ENCODE peak calls at places on chromosome 20, in six cellular contexts. V is HTR-8/SVneo; C is HT-29; M is activated CD4-positive, alpha-beta T cell treated with anti-CD3 and anti-CD28 coated beads for 48 hours; W is stimulated activated CD4-positive, alpha-beta T cell treated with anti-CD3 and anti-CD28 coated beads, Interleukin-2, amount 100 ng/mL, for 24 hours; S is GM04503. J is an unnamed sample.
A peak's percentile ranks its signal among the peaks of the same experiment; 100 is the strongest.

GRCh38 chr20:48931527-48932374 is 10.2 kb downstream of the ARFGEF2 start:
- DNase-seq in C (no peak), M (no peak), W (no peak), V (no peak), S (no peak), J (no peak)

GRCh38 chr20:60408435-60408834 is 450.2 kb downstream of the CDH26 start:
- DNase-seq in C (no peak), M (no peak), S (no peak), V (no peak), W (no peak), J (no peak)

GRCh38 chr20:55316753-55317152 is 688.6 kb downstream of the CBLN4 start:
- DNase-seq in C (no peak), M (no peak), V (no peak), W (no peak), S (no peak), J (no peak)

GRCh38 chr20:1087311-1087710 is 31.1 kb upstream of the PSMF1 start:
- DNase-seq in C (no peak), M (peak; percentile 43), W (peak; percentile 14), S (no peak), V (no peak), J (no peak)

GRCh38 chr20:62578294-62578897 is 63.9 kb upstream of the SLCO4A1 start:
- DNase-seq in W (no peak), S (no peak), V (no peak), C (peak; percentile 49), M (no peak), J (no peak)

GRCh38 chr20:31602430-31602778 is 2.7 kb upstream of the ID1 start:
- DNase-seq in S (no peak), C (no peak), W (no peak), V (no peak), M (no peak), J (no peak)

GRCh38 chr20:4829494-4830211 is 107.9 kb downstream of the PRND start:
- DNase-seq in M (no peak), W (no peak), S (no peak), C (no peak), V (no peak), J (no peak)

GRCh38 chr20:9458075-9458818 is 56.1 kb upstream of the LAMP5 start:
- DNase-seq in M (no peak), S (no peak), V (no peak), W (no peak), C (peak; percentile 43), J (no peak)

GRCh38 chr20:41572010-41572572 is 46.1 kb downstream of the CHD6 start:
- DNase-seq in S (no peak), C (peak; percentile 40), V (no peak), M (no peak), W (no peak), J (no peak)

GRCh38 chr20:59153355-59153681 is 10.3 kb upstream of the ZNF831 start:
- DNase-seq in C (no peak), S (no peak), M (no peak), V (no peak), W (no peak), J (no peak)

GRCh38 chr20:31870703-31871601 is 518 bp downstream of the TTLL9 start:
- DNase-seq in C (no peak), V (peak; percentile 31), M (no peak), S (no peak), W (no peak), J (no peak)

GRCh38 chr20:13995841-13996240 is 525 bp downstream of the MACROD2 start:
- DNase-seq in M (peak; percentile 2), W (peak; percentile 0), C (peak; percentile 55), S (no peak), V (no peak), J (no peak)

GRCh38 chr20:39829713-39830112 is 859.3 kb downstream of the MAFB start:
- DNase-seq in S (no peak), V (no peak), M (no peak), W (no peak), C (no peak), J (no peak)

GRCh38 chr20:9409981-9410380 is 104.4 kb upstream of the LAMP5 start:
- DNase-seq in S (peak; percentile 53), C (no peak), W (no peak), V (peak; percentile 20), M (no peak), J (no peak)

GRCh38 chr20:58911970-58912369 is 59.5 kb downstream of the GNAS start:
- DNase-seq in S (no peak), C (no peak), V (no peak), M (no peak), W (no peak), J (no peak)

GRCh38 chr20:3819413-3820047 is 817 bp upstream of the AP5S1 start:
- DNase-seq in V (no peak), W (no peak), S (no peak), C (no peak), M (peak; percentile 32), J (no peak)

GRCh38 chr20:47305667-47306066 is 50.8 kb downstream of the ZMYND8 start:
- DNase-seq in V (no peak), S (no peak), M (no peak), W (no peak), C (no peak), J (no peak)

GRCh38 chr20:55253765-55254164 is 751.6 kb downstream of the CBLN4 start:
- DNase-seq in W (no peak), M (no peak), S (no peak), C (no peak), V (no peak), J (no peak)

GRCh38 chr20:33684533-33685327 is 1.5 kb downstream of the E2F1 start:
- DNase-seq in M (no peak), S (no peak), V (no peak), C (no peak), W (no peak), J (no peak)